ENCODE peak calls at places on chromosomes 11 and 22, in eight cellular contexts. M is activated CD4-positive, alpha-beta T cell treated with anti-CD3 and anti-CD28 coated beads, Interleukin-2, amount 50 U/mL, for 24 hours; E is central memory CD8-positive, alpha-beta T cell; S is activated CD4-positive, CD25-positive, alpha-beta regulatory T cell; T is A549; W is NCI-H1417; D is neuronal stem cell; G is amniotic epithelial cell. N is an unnamed sample.

GRCh38 chr22:25448435-25449051 is 115.9 kb upstream of the GRK3 start:
- DNase-seq in D (no peak), W (peak), E (no peak), T (no peak), M (no peak), G (peak), S (no peak), N (no peak)

GRCh38 chr11:107017433-107018227 is 646 bp downstream of the GUCY1A2 start:
- DNase-seq in M (no peak), G (no peak), D (peak), T (peak), E (no peak), S (no peak), W (peak), N (peak)

GRCh38 chr22:27447316-27447715 is 354.2 kb downstream of the MN1 start:
- DNase-seq in M (no peak), D (no peak), E (no peak), T (no peak), G (no peak), S (no peak), W (no peak), N (no peak)

GRCh38 chr22:38397189-38398097 is 57.6 kb downstream of the KCNJ4 start:
- DNase-seq in T (peak), D (peak), E (no peak), W (peak), M (no peak), S (no peak), G (no peak), N (no peak)

GRCh38 chr22:27603823-27604190 is 197.7 kb downstream of the MN1 start:
- DNase-seq in M (no peak), E (no peak), S (no peak), W (no peak), T (no peak), D (no peak), G (no peak), N (no peak)

GRCh38 chr11:59102259-59102765 is 4.7 kb upstream of the FAM111B start:
- DNase-seq in T (peak), G (peak), D (peak), S (peak), E (no peak), M (peak), W (peak), N (peak)

GRCh38 chr11:80584661-80585060 is 1143.8 kb upstream of the TENM4 start:
- DNase-seq in M (no peak), W (no peak), D (no peak), E (no peak), G (no peak), T (no peak), S (no peak), N (no peak)

GRCh38 chr11:105937738-105938137 is 84.3 kb downstream of the MSANTD4 start:
- DNase-seq in S (no peak), T (no peak), E (no peak), W (no peak), G (no peak), M (no peak), D (no peak), N (no peak)

GRCh38 chr11:64284048-64284961 is at the start of gene BAD:
- DNase-seq in T (peak), S (peak), W (peak), G (peak), M (peak), E (peak), D (peak), N (no peak)

GRCh38 chr11:1530686-1531256 is 41.3 kb downstream of the DUSP8 start:
- DNase-seq in E (no peak), G (no peak), S (no peak), W (no peak), D (no peak), T (no peak), M (no peak), N (no peak)

GRCh38 chr11:76604652-76605241 is 65.8 kb downstream of the LRRC32 start:
- DNase-seq in T (no peak), M (no peak), E (no peak), W (no peak), S (no peak), G (peak), D (no peak), N (no peak)

GRCh38 chr11:47356129-47356997 is 3.9 kb upstream of the MYBPC3 start:
- DNase-seq in T (no peak), W (no peak), M (no peak), D (no peak), E (no peak), S (no peak), G (no peak), N (no peak)

GRCh38 chr11:119306373-119306890 is 10.5 kb downstream of the MCAM start:
- DNase-seq in E (no peak), T (no peak), G (peak), W (no peak), D (no peak), S (no peak), M (peak), N (no peak)

GRCh38 chr11:122748968-122749687 is 89.2 kb upstream of the CRTAM start:
- DNase-seq in S (peak), W (no peak), G (peak), E (no peak), D (no peak), M (peak), T (no peak), N (no peak)

GRCh38 chr11:115500547-115501503 is 3.4 kb downstream of the CADM1 start:
- DNase-seq in E (no peak), S (no peak), T (no peak), W (peak), G (no peak), D (peak), M (no peak), N (no peak)

GRCh38 chr22:42316988-42317387 is 46.5 kb upstream of the TCF20 start:
- DNase-seq in G (peak), S (no peak), T (no peak), W (no peak), D (no peak), E (peak), M (peak), N (no peak)

GRCh38 chr11:43508511-43508918 is 149.8 kb downstream of the TTC17 start:
- DNase-seq in T (peak), S (no peak), D (no peak), E (no peak), G (peak), W (no peak), M (no peak), N (no peak)

GRCh38 chr11:134751161-134751560 is 339.1 kb upstream of the B3GAT1 start:
- DNase-seq in G (no peak), E (no peak), M (no peak), W (no peak), T (no peak), D (no peak), S (no peak), N (no peak)

GRCh38 chr22:34702279-34702678 is 363.7 kb upstream of the ISX start:
- DNase-seq in S (no peak), M (no peak), T (no peak), G (no peak), E (no peak), W (no peak), D (no peak), N (no peak)

GRCh38 chr11:61162092-61162935 is 1.1 kb upstream of the VPS37C start:
- DNase-seq in T (peak), E (no peak), W (peak), G (peak), D (no peak), S (no peak), M (no peak), N (no peak)

GRCh38 chr11:2825261-2825885 is 60.2 kb downstream of the CDKN1C start:
- DNase-seq in W (no peak), E (no peak), D (no peak), M (no peak), G (peak), S (no peak), T (no peak), N (no peak)

GRCh38 chr11:45663486-45664375 is 1.7 kb downstream of the CHST1 start:
- DNase-seq in T (no peak), W (peak), M (no peak), D (no peak), G (no peak), S (no peak), E (no peak), N (no peak)

GRCh38 chr22:44207173-44207980 is 26.7 kb downstream of the PARVG start:
- DNase-seq in W (no peak), D (no peak), S (no peak), M (no peak), G (no peak), T (no peak), E (no peak), N (no peak)

GRCh38 chr22:41229215-41229614 is 11.5 kb downstream of the CHADL start:
- DNase-seq in S (no peak), D (no peak), W (no peak), T (no peak), G (no peak), M (no peak), E (no peak), N (no peak)

GRCh38 chr22:44666207-44666585 is 35.8 kb upstream of the PRR5 start:
- DNase-seq in E (no peak), G (no peak), S (no peak), T (no peak), D (no peak), M (no peak), W (no peak), N (no peak)

GRCh38 chr11:76805206-76805913 is 22.2 kb downstream of the TSKU start:
- DNase-seq in T (peak), S (no peak), D (no peak), W (no peak), E (no peak), G (peak), M (no peak), N (no peak)

GRCh38 chr11:68090287-68090686 is 30.9 kb downstream of the CHKA start:
- DNase-seq in S (no peak), M (no peak), W (no peak), G (no peak), E (no peak), T (no peak), D (no peak), N (no peak)

GRCh38 chr22:37274380-37274862 is 7.9 kb upstream of the CYTH4 start:
- DNase-seq in E (no peak), W (no peak), G (no peak), S (no peak), M (no peak), D (no peak), T (no peak), N (no peak)

GRCh38 chr22:50310209-50310722 is 2.8 kb upstream of the PLXNB2 start:
- DNase-seq in M (no peak), D (no peak), W (no peak), G (no peak), E (no peak), S (no peak), T (no peak), N (no peak)

GRCh38 chr22:48898524-48899377 is 928.9 kb downstream of the BRD1 start:
- DNase-seq in D (no peak), T (no peak), S (no peak), W (no peak), E (no peak), G (no peak), M (no peak), N (no peak)

GRCh38 chr11:70913715-70914231 is 338.6 kb downstream of the SHANK2 start:
- DNase-seq in D (peak), T (no peak), M (no peak), W (peak), G (no peak), E (no peak), S (no peak), N (peak)

GRCh38 chr11:45489281-45489906 is 176.0 kb downstream of the CHST1 start:
- DNase-seq in T (no peak), G (no peak), E (no peak), S (no peak), M (no peak), D (no peak), W (peak), N (no peak)

GRCh38 chr11:29449280-29450074 is 567.4 kb downstream of the KCNA4 start:
- DNase-seq in G (peak), M (no peak), D (no peak), E (no peak), T (no peak), W (no peak), S (no peak), N (no peak)

GRCh38 chr22:31605851-31606585 is 56.0 kb downstream of the PISD start:
- DNase-seq in S (no peak), D (no peak), E (no peak), T (no peak), W (no peak), G (no peak), M (no peak), N (no peak)

GRCh38 chr11:119085523-119085878 is 820 bp downstream of the HMBS start:
- DNase-seq in T (no peak), D (no peak), G (peak), S (no peak), M (peak), E (no peak), W (no peak), N (no peak)

GRCh38 chr11:35365961-35366360 is 53.4 kb downstream of the SLC1A2 start:
- DNase-seq in D (no peak), S (no peak), W (no peak), M (no peak), E (no peak), T (no peak), G (peak), N (no peak)

GRCh38 chr22:21038405-21038804 is 6.0 kb upstream of the SLC7A4 start:
- DNase-seq in T (no peak), D (no peak), S (no peak), W (no peak), G (peak), M (no peak), E (no peak), N (no peak)